ENCODE peak calls at places on chromosome 21, in eight cellular contexts. One of them, this sample, is unnamed.

GRCh38 chr21:45465105-45465504 is 60.1 kb downstream of the COL18A1 start:
- DNase-seq in Kasumi-1: no peak
- DNase-seq in ecto neural progenitor cell: no peak
- DNase-seq in brain pericyte: no peak
- DNase-seq in stimulated activated CD4-positive, alpha-beta T cell treated with anti-CD3 and anti-CD28 coated beads, Interleukin-4, amount 100 ng/mL, for 24 hours: no peak
- DNase-seq in nucleus accumbens: no peak
- DNase-seq in Peyer's patch: no peak
- DNase-seq in non-pigmented ciliary epithelial cell: no peak
- DNase-seq in this sample: no peak

GRCh38 chr21:46394819-46395152 is 63.9 kb upstream of the DIP2A start:
- DNase-seq in nucleus accumbens: no peak
- DNase-seq in stimulated activated CD4-positive, alpha-beta T cell treated with anti-CD3 and anti-CD28 coated beads, Interleukin-4, amount 100 ng/mL, for 24 hours: no peak
- DNase-seq in ecto neural progenitor cell: no peak
- DNase-seq in non-pigmented ciliary epithelial cell: no peak
- DNase-seq in Kasumi-1: no peak
- DNase-seq in Peyer's patch: no peak
- DNase-seq in brain pericyte: no peak
- DNase-seq in this sample: no peak

GRCh38 chr21:30340714-30341573 is 3.5 kb upstream of the KRTAP27-1 start:
- DNase-seq in non-pigmented ciliary epithelial cell: no peak
- DNase-seq in Kasumi-1: no peak
- DNase-seq in stimulated activated CD4-positive, alpha-beta T cell treated with anti-CD3 and anti-CD28 coated beads, Interleukin-4, amount 100 ng/mL, for 24 hours: peak
- DNase-seq in nucleus accumbens: peak
- DNase-seq in brain pericyte: no peak
- DNase-seq in Peyer's patch: peak
- DNase-seq in ecto neural progenitor cell: no peak
- DNase-seq in this sample: peak

GRCh38 chr21:42844411-42845113 is 34.8 kb downstream of the WDR4 start:
- DNase-seq in Kasumi-1: no peak
- DNase-seq in brain pericyte: no peak
- DNase-seq in ecto neural progenitor cell: no peak
- DNase-seq in nucleus accumbens: no peak
- DNase-seq in Peyer's patch: peak
- DNase-seq in stimulated activated CD4-positive, alpha-beta T cell treated with anti-CD3 and anti-CD28 coated beads, Interleukin-4, amount 100 ng/mL, for 24 hours: no peak
- DNase-seq in non-pigmented ciliary epithelial cell: no peak
- DNase-seq in this sample: no peak

GRCh38 chr21:28142692-28143091 is 850.0 kb downstream of the LTN1 start:
- DNase-seq in brain pericyte: no peak
- DNase-seq in Peyer's patch: no peak
- DNase-seq in non-pigmented ciliary epithelial cell: peak
- DNase-seq in ecto neural progenitor cell: no peak
- DNase-seq in nucleus accumbens: no peak
- DNase-seq in stimulated activated CD4-positive, alpha-beta T cell treated with anti-CD3 and anti-CD28 coated beads, Interleukin-4, amount 100 ng/mL, for 24 hours: no peak
- DNase-seq in Kasumi-1: peak
- DNase-seq in this sample: no peak

GRCh38 chr21:41429305-41429704 is 3.3 kb downstream of the MX1 start:
- DNase-seq in Peyer's patch: no peak
- DNase-seq in ecto neural progenitor cell: no peak
- DNase-seq in nucleus accumbens: no peak
- DNase-seq in Kasumi-1: no peak
- DNase-seq in stimulated activated CD4-positive, alpha-beta T cell treated with anti-CD3 and anti-CD28 coated beads, Interleukin-4, amount 100 ng/mL, for 24 hours: no peak
- DNase-seq in brain pericyte: no peak
- DNase-seq in non-pigmented ciliary epithelial cell: no peak
- DNase-seq in this sample: no peak

GRCh38 chr21:28805885-28806284 is 186.8 kb downstream of the LTN1 start:
- DNase-seq in nucleus accumbens: no peak
- DNase-seq in Kasumi-1: no peak
- DNase-seq in ecto neural progenitor cell: no peak
- DNase-seq in Peyer's patch: no peak
- DNase-seq in non-pigmented ciliary epithelial cell: peak
- DNase-seq in brain pericyte: no peak
- DNase-seq in stimulated activated CD4-positive, alpha-beta T cell treated with anti-CD3 and anti-CD28 coated beads, Interleukin-4, amount 100 ng/mL, for 24 hours: no peak
- DNase-seq in this sample: no peak

GRCh38 chr21:36859744-36860501 is 106.5 kb downstream of the HLCS start:
- DNase-seq in stimulated activated CD4-positive, alpha-beta T cell treated with anti-CD3 and anti-CD28 coated beads, Interleukin-4, amount 100 ng/mL, for 24 hours: peak
- DNase-seq in ecto neural progenitor cell: no peak
- DNase-seq in Peyer's patch: peak
- DNase-seq in brain pericyte: no peak
- DNase-seq in nucleus accumbens: no peak
- DNase-seq in Kasumi-1: peak
- DNase-seq in non-pigmented ciliary epithelial cell: no peak
- DNase-seq in this sample: no peak

GRCh38 chr21:41250519-41250918 is 66.1 kb upstream of the FAM3B start:
- DNase-seq in ecto neural progenitor cell: no peak
- DNase-seq in non-pigmented ciliary epithelial cell: no peak
- DNase-seq in Peyer's patch: no peak
- DNase-seq in stimulated activated CD4-positive, alpha-beta T cell treated with anti-CD3 and anti-CD28 coated beads, Interleukin-4, amount 100 ng/mL, for 24 hours: no peak
- DNase-seq in nucleus accumbens: no peak
- DNase-seq in brain pericyte: no peak
- DNase-seq in Kasumi-1: no peak
- DNase-seq in this sample: no peak

GRCh38 chr21:39114871-39115658 is 68.2 kb downstream of the PSMG1 start:
- DNase-seq in non-pigmented ciliary epithelial cell: no peak
- DNase-seq in Peyer's patch: no peak
- DNase-seq in ecto neural progenitor cell: no peak
- DNase-seq in Kasumi-1: no peak
- DNase-seq in stimulated activated CD4-positive, alpha-beta T cell treated with anti-CD3 and anti-CD28 coated beads, Interleukin-4, amount 100 ng/mL, for 24 hours: no peak
- DNase-seq in nucleus accumbens: no peak
- DNase-seq in brain pericyte: peak
- DNase-seq in this sample: no peak

GRCh38 chr21:28215214-28215954 is 777.3 kb downstream of the LTN1 start:
- DNase-seq in Peyer's patch: no peak
- DNase-seq in non-pigmented ciliary epithelial cell: no peak
- DNase-seq in brain pericyte: no peak
- DNase-seq in stimulated activated CD4-positive, alpha-beta T cell treated with anti-CD3 and anti-CD28 coated beads, Interleukin-4, amount 100 ng/mL, for 24 hours: no peak
- DNase-seq in Kasumi-1: no peak
- DNase-seq in nucleus accumbens: no peak
- DNase-seq in ecto neural progenitor cell: no peak
- DNase-seq in this sample: no peak

GRCh38 chr21:42626171-42626570 is 27.2 kb upstream of the PDE9A start:
- DNase-seq in ecto neural progenitor cell: no peak
- DNase-seq in non-pigmented ciliary epithelial cell: no peak
- DNase-seq in Kasumi-1: no peak
- DNase-seq in nucleus accumbens: no peak
- DNase-seq in stimulated activated CD4-positive, alpha-beta T cell treated with anti-CD3 and anti-CD28 coated beads, Interleukin-4, amount 100 ng/mL, for 24 hours: no peak
- DNase-seq in brain pericyte: no peak
- DNase-seq in Peyer's patch: peak
- DNase-seq in this sample: no peak

GRCh38 chr21:45296638-45297037 is 8.9 kb upstream of the POFUT2 start:
- DNase-seq in brain pericyte: no peak
- DNase-seq in ecto neural progenitor cell: no peak
- DNase-seq in non-pigmented ciliary epithelial cell: no peak
- DNase-seq in Kasumi-1: no peak
- DNase-seq in stimulated activated CD4-positive, alpha-beta T cell treated with anti-CD3 and anti-CD28 coated beads, Interleukin-4, amount 100 ng/mL, for 24 hours: no peak
- DNase-seq in nucleus accumbens: no peak
- DNase-seq in Peyer's patch: no peak
- DNase-seq in this sample: no peak

GRCh38 chr21:44710756-44711326 is 531 bp downstream of the TSPEAR start:
- DNase-seq in stimulated activated CD4-positive, alpha-beta T cell treated with anti-CD3 and anti-CD28 coated beads, Interleukin-4, amount 100 ng/mL, for 24 hours: no peak
- DNase-seq in Kasumi-1: no peak
- DNase-seq in brain pericyte: no peak
- DNase-seq in ecto neural progenitor cell: peak
- DNase-seq in Peyer's patch: no peak
- DNase-seq in non-pigmented ciliary epithelial cell: no peak
- DNase-seq in nucleus accumbens: no peak
- DNase-seq in this sample: no peak

GRCh38 chr21:41390043-41390639 is 28.3 kb downstream of the MX2 start:
- DNase-seq in stimulated activated CD4-positive, alpha-beta T cell treated with anti-CD3 and anti-CD28 coated beads, Interleukin-4, amount 100 ng/mL, for 24 hours: no peak
- DNase-seq in non-pigmented ciliary epithelial cell: no peak
- DNase-seq in brain pericyte: no peak
- DNase-seq in ecto neural progenitor cell: no peak
- DNase-seq in Kasumi-1: no peak
- DNase-seq in Peyer's patch: no peak
- DNase-seq in nucleus accumbens: no peak
- DNase-seq in this sample: no peak

GRCh38 chr21:25107708-25108107 is 499.6 kb downstream of the MRPL39 start:
- DNase-seq in non-pigmented ciliary epithelial cell: peak
- DNase-seq in Kasumi-1: no peak
- DNase-seq in brain pericyte: no peak
- DNase-seq in ecto neural progenitor cell: no peak
- DNase-seq in Peyer's patch: no peak
- DNase-seq in stimulated activated CD4-positive, alpha-beta T cell treated with anti-CD3 and anti-CD28 coated beads, Interleukin-4, amount 100 ng/mL, for 24 hours: no peak
- DNase-seq in nucleus accumbens: no peak
- DNase-seq in this sample: no peak

GRCh38 chr21:39452207-39452964 is 616 bp downstream of the SH3BGR start:
- DNase-seq in Kasumi-1: no peak
- DNase-seq in ecto neural progenitor cell: no peak
- DNase-seq in non-pigmented ciliary epithelial cell: no peak
- DNase-seq in Peyer's patch: no peak
- DNase-seq in brain pericyte: no peak
- DNase-seq in nucleus accumbens: peak
- DNase-seq in stimulated activated CD4-positive, alpha-beta T cell treated with anti-CD3 and anti-CD28 coated beads, Interleukin-4, amount 100 ng/mL, for 24 hours: no peak
- DNase-seq in this sample: no peak

GRCh38 chr21:15298306-15298705 is 233.5 kb upstream of the NRIP1 start:
- DNase-seq in brain pericyte: no peak
- DNase-seq in stimulated activated CD4-positive, alpha-beta T cell treated with anti-CD3 and anti-CD28 coated beads, Interleukin-4, amount 100 ng/mL, for 24 hours: no peak
- DNase-seq in non-pigmented ciliary epithelial cell: no peak
- DNase-seq in Kasumi-1: no peak
- DNase-seq in Peyer's patch: no peak
- DNase-seq in nucleus accumbens: no peak
- DNase-seq in ecto neural progenitor cell: no peak
- DNase-seq in this sample: no peak

GRCh38 chr21:8993943-8994639 is 1527.3 kb upstream of the TPTE start:
- DNase-seq in nucleus accumbens: no peak
- DNase-seq in brain pericyte: no peak
- DNase-seq in stimulated activated CD4-positive, alpha-beta T cell treated with anti-CD3 and anti-CD28 coated beads, Interleukin-4, amount 100 ng/mL, for 24 hours: no peak
- DNase-seq in Peyer's patch: no peak
- DNase-seq in Kasumi-1: no peak
- DNase-seq in non-pigmented ciliary epithelial cell: no peak
- DNase-seq in ecto neural progenitor cell: no peak
- DNase-seq in this sample: no peak

GRCh38 chr21:39137248-39138186 is 45.7 kb downstream of the PSMG1 start:
- DNase-seq in ecto neural progenitor cell: peak
- DNase-seq in brain pericyte: peak
- DNase-seq in non-pigmented ciliary epithelial cell: no peak
- DNase-seq in stimulated activated CD4-positive, alpha-beta T cell treated with anti-CD3 and anti-CD28 coated beads, Interleukin-4, amount 100 ng/mL, for 24 hours: no peak
- DNase-seq in Kasumi-1: no peak
- DNase-seq in nucleus accumbens: no peak
- DNase-seq in Peyer's patch: no peak
- DNase-seq in this sample: peak